ENCODE peak calls at places on chromosomes 13 and 19, in nine cellular contexts. K, I, M, P, H, N, F, C and W are unnamed samples.

GRCh38 chr19:7970716-7971448 is 27.4 kb upstream of the TIMM44 start:
- DNase-seq in I (peak; percentile 63), K (peak; percentile 71), C (peak; percentile 66), F (peak; percentile 18), P (no peak), N (no peak), H (no peak), M (peak; percentile 46), W (peak; percentile 35)

GRCh38 chr19:48540110-48540509 is 11.9 kb upstream of the SULT2B1 start:
- DNase-seq in I (no peak), K (peak; percentile 53), P (no peak), F (no peak), M (peak; percentile 23), H (no peak), N (no peak), C (no peak), W (no peak)

GRCh38 chr19:54448774-54449700 is at the start of gene LENG8:
- DNase-seq in N (peak; percentile 99), H (peak; percentile 99), M (peak; percentile 98), I (peak; percentile 96), C (peak; percentile 99), K (peak; percentile 97), P (peak; percentile 98), F (peak; percentile 98), W (peak; percentile 99)

GRCh38 chr19:29387586-29387985 is 138.2 kb upstream of the VSTM2B start:
- DNase-seq in N (no peak), C (no peak), K (no peak), P (no peak), H (no peak), M (no peak), F (no peak), I (no peak), W (no peak)

GRCh38 chr19:10388957-10389356 is 8.6 kb upstream of the TYK2 start:
- DNase-seq in I (peak; percentile 85), M (peak; percentile 86), H (peak; percentile 92), P (peak; percentile 81), K (peak; percentile 90), N (peak; percentile 91), C (peak; percentile 88), F (peak; percentile 93), W (peak; percentile 87)

GRCh38 chr13:77510156-77510555 is 25.4 kb upstream of the SCEL start:
- DNase-seq in P (no peak), M (no peak), K (no peak), N (no peak), F (no peak), H (no peak), C (no peak), I (no peak), W (no peak)

GRCh38 chr13:20125783-20126165 is 35.1 kb downstream of the GJA3 start:
- DNase-seq in P (no peak), C (no peak), N (no peak), I (no peak), H (no peak), F (no peak), M (no peak), K (no peak), W (no peak)

GRCh38 chr19:5621945-5622464 is 571 bp downstream of the SAFB2 start:
- DNase-seq in H (no peak), F (peak; percentile 32), P (peak; percentile 24), C (peak; percentile 38), I (no peak), M (no peak), K (no peak), N (peak; percentile 69), W (no peak)

GRCh38 chr13:63774133-63774532 is 2358.5 kb upstream of the PCDH20 start:
- DNase-seq in K (no peak), I (no peak), N (no peak), H (no peak), F (no peak), C (no peak), P (no peak), M (no peak), W (no peak)

GRCh38 chr13:37058801-37059135 is 720 bp downstream of the SUPT20H start:
- DNase-seq in I (no peak), N (no peak), H (no peak), F (no peak), C (peak; percentile 49), K (peak; percentile 58), M (no peak), P (no peak), W (no peak)

GRCh38 chr19:5880604-5881078 is 10.3 kb upstream of the FUT5 start:
- DNase-seq in I (no peak), H (peak; percentile 67), N (no peak), P (peak; percentile 86), K (peak; percentile 92), F (peak; percentile 74), C (peak; percentile 84), M (no peak), W (no peak)

GRCh38 chr13:83740622-83741021 is 141.7 kb downstream of the SLITRK1 start:
- DNase-seq in K (no peak), H (no peak), P (no peak), N (no peak), C (no peak), I (no peak), F (no peak), M (no peak), W (no peak)

GRCh38 chr19:30604657-30605056 is 232.5 kb downstream of the ZNF536 start:
- DNase-seq in P (no peak), I (no peak), F (no peak), K (no peak), H (no peak), N (no peak), C (no peak), M (no peak), W (no peak)

GRCh38 chr13:99436013-99436412 is 65.3 kb upstream of the TM9SF2 start:
- DNase-seq in F (no peak), P (no peak), K (no peak), C (peak; percentile 37), M (no peak), N (no peak), I (no peak), H (no peak), W (no peak)

GRCh38 chr19:19444694-19445155 is 39.2 kb downstream of the GATAD2A start:
- DNase-seq in H (no peak), I (no peak), K (no peak), N (no peak), P (no peak), C (no peak), F (no peak), M (peak; percentile 23), W (no peak)

GRCh38 chr19:55611983-55612645 is 6.7 kb downstream of the ZNF865 start:
- DNase-seq in I (no peak), P (no peak), N (no peak), C (no peak), F (no peak), M (no peak), H (no peak), K (no peak), W (no peak)

DNA sequence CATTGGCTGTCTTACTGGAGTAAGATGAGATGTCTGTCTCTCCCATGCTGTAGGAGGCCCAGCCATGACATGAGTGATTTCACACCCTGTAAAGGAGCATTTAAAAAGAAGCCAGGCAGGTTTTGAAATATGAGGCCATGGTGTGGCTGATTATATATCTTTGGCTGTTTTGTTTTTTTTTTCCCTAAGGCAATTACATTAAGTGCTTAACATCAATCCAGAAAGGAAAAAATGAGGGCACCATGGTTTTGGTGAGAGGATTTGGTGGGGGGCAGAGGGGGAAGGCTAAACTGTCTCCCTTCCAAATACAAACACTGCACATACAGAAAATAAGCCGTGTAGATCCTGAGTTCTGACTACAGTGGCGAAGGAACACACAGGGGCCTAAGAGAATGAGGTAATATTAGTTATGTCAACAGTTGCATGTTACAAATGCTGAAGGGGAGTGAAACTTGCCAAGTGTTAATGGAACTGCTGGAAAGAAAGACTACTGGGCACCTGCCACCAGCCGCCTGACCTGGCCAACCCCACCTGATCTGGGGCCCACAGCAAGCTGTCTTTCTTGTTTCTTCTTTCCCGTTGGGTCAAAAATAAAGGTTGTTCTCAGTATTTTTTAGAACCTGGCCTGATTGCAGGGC is 183.7 kb upstream of the TSC22D1 start:
- DNase-seq in F (no peak), K (no peak), I (no peak), H (no peak), N (no peak), C (peak; percentile 54), P (no peak), M (no peak), W (peak; percentile 51)
- H3K27ac ChIP-seq in F (peak overlapping the region; percentile 82), K (no peak overlapping the region), I (no peak overlapping the region), H (no peak overlapping the region), N (peak overlapping the region; percentile 0), C (peak overlapping the region; percentile 92), P (no peak overlapping the region), M (no peak overlapping the region), W (peak overlapping the region; percentile 53)

GRCh38 chr19:41411094-41411493 is 13.5 kb downstream of the BCKDHA start:
- DNase-seq in H (no peak), K (no peak), P (no peak), N (no peak), C (no peak), I (no peak), F (no peak), M (no peak), W (no peak)
- H3K4me1 ChIP-seq in H (no peaks in the 10 kb centered on the region), K (peaks cover 11% of the 10 kb centered on the region), P (no peaks in the 10 kb centered on the region), N (peaks cover 25% of the 10 kb centered on the region), C (peaks cover 12% of the 10 kb centered on the region), I (peaks cover 8% of the 10 kb centered on the region), F (peaks cover 32% of the 10 kb centered on the region), M (peaks cover 4% of the 10 kb centered on the region), W (peaks cover 85% of the 10 kb centered on the region)

DNA sequence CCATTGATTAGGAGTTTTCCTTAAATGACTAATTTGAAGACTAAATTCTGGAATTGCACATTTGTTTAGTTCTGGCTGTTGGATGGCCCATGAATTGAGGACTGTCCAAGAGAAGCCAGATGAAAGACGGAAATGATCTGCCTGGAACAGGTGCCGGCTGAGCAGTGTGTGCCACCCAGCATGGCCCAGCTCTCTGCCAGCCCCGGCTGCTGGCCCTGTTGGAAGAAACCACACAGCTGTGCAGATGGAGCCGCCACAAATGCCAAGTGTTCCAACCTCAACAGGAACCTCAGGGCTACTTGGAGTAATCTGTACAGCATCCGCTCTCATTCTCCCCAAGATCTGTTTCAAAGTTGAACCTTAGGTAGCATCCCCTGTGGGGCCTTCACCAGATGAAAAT is 67.0 kb upstream of the STARD13 start:
- DNase-seq in C (no peak), M (no peak), K (no peak), F (no peak), N (no peak), H (no peak), P (no peak), I (no peak), W (no peak)
- H3K27ac ChIP-seq in C (no peak overlapping the region), M (no peak overlapping the region), K (no peak overlapping the region), F (peak overlapping the region; percentile 40), N (peak overlapping the region; percentile 48), H (no peak overlapping the region), P (peak overlapping the region; percentile 14), I (no peak overlapping the region), W (peak overlapping the region; percentile 58)

DNA sequence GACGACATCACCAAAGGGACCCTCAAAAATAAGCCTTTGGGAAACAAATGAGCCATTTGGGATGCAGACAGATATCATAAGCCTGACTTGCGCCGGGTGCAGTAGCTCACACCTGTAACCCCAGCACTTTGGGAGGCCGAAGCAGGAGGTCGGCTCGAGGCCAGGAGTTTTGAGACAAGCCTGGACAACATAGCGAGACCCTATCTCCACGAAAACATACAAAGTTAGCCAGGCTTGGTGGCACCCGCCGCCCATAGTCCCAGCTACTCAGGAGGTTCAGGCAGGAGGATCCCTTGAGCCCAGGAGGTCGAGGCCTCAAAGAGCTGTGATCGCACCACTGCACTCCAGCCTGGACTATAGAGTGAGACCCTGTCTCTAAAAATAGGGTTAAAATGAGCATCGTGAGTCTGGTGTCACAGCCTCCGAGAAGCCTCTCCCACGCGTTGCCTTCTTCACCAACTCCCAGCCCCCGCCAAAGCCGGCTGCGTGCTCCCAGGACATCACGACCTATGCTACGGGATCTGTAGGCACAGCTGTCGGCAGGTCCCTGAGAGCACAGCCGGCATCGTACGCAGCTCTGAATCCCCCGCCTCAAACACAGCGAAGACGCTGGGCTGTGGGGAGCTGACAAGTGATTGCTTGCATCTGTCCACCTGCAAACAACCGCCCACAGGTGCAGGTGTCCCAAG is 1.6 kb downstream of the REXO1 start:
- DNase-seq in K (no peak), H (no peak), F (no peak), M (no peak), C (no peak), N (no peak), I (no peak), P (peak; percentile 22), W (no peak)
- H3K4me1 ChIP-seq in K (peaks cover 12% of the 10 kb centered on the region), H (peaks cover 14% of the 10 kb centered on the region), F (peaks cover 66% of the 10 kb centered on the region), M (peaks cover 6% of the 10 kb centered on the region), C (peaks cover 10% of the 10 kb centered on the region), N (peaks cover 59% of the 10 kb centered on the region), I (peaks cover 19% of the 10 kb centered on the region), P (no peaks in the 10 kb centered on the region), W (peaks cover 59% of the 10 kb centered on the region)